ENCODE peak calls at places on chromosomes 2 and 18, in six cellular contexts. X is GM12865, G is CMK, P is T-helper 9 cell, R is A549, Q is frontal cortex. F is an unnamed sample.

GRCh38 chr2:216216951-216217903 is 108.1 kb downstream of the XRCC5 start:
- DNase-seq in X (peak), G (no peak), P (no peak), R (peak), Q (peak), F (no peak)

GRCh38 chr2:24836706-24837105 is 43.5 kb downstream of the CENPO start:
- DNase-seq in X (no peak), G (no peak), P (no peak), R (no peak), Q (no peak), F (no peak)

GRCh38 chr2:113157897-113158753 is 15.6 kb upstream of the PSD4 start:
- DNase-seq in X (no peak), G (no peak), P (no peak), R (peak), Q (no peak), F (no peak)

GRCh38 chr2:28908172-28908571 is 13.7 kb downstream of the WDR43 start:
- DNase-seq in X (no peak), G (no peak), P (no peak), R (no peak), Q (no peak), F (no peak)

GRCh38 chr2:73175663-73176204 is 26.6 kb upstream of the NOTO start:
- DNase-seq in X (peak), G (peak), P (peak), R (no peak), Q (peak), F (peak)

GRCh38 chr2:241386519-241386918 is 30.4 kb downstream of the FARP2 start:
- DNase-seq in X (no peak), G (peak), P (no peak), R (no peak), Q (no peak), F (no peak)

GRCh38 chr2:240149943-240150784 is 9.7 kb upstream of the OTOS start:
- DNase-seq in X (peak), G (no peak), P (peak), R (peak), Q (peak), F (no peak)

GRCh38 chr18:55517055-55517454 is 70.9 kb downstream of the TCF4 start:
- DNase-seq in X (no peak), G (no peak), P (no peak), R (peak), Q (no peak), F (no peak)

GRCh38 chr2:46497726-46498125 is 18.4 kb downstream of the TMEM247 start:
- DNase-seq in X (no peak), G (no peak), P (no peak), R (no peak), Q (no peak), F (no peak)

GRCh38 chr2:39632871-39633270 is 32.8 kb upstream of the TMEM178A start:
- DNase-seq in X (no peak), G (no peak), P (no peak), R (no peak), Q (no peak), F (no peak)

GRCh38 chr2:111671426-111672150 is 212.4 kb downstream of the ANAPC1 start:
- DNase-seq in X (peak), G (no peak), P (no peak), R (peak), Q (no peak), F (no peak)

GRCh38 chr2:162430323-162430722 is 86.4 kb downstream of the GCA start:
- DNase-seq in X (no peak), G (no peak), P (no peak), R (no peak), Q (no peak), F (no peak)

GRCh38 chr2:129024796-129025195 is 706.1 kb upstream of the HS6ST1 start:
- DNase-seq in X (no peak), G (no peak), P (no peak), R (no peak), Q (no peak), F (no peak)